ENCODE peak calls at places on chromosome 19, in ten cellular contexts. One of them, this sample, is unnamed.

GRCh38 chr19:32719611-32720059 is at the start of gene TDRD12:
- DNase-seq in Right ventricle myocardium superior: no peak
- DNase-seq in right atrium auricular region: no peak
- DNase-seq in glutamatergic neuron: no peak
- DNase-seq in stimulated activated naive CD4-positive, alpha-beta T cell: no peak
- DNase-seq in colonic mucosa: no peak
- DNase-seq in T-helper 17 cell: no peak
- DNase-seq in NCI-H2029 treated with DMSO at 0.1 percent for 48 hours: no peak
- DNase-seq in activated CD8-positive, alpha-beta T cell treated with anti-CD3 and anti-CD28 coated beads, Interleukin-2, amount 10 ng/mL, durations not matched to agents 7 days and 5 days: no peak
- DNase-seq in midbrain: no peak
- DNase-seq in this sample: no peak

GRCh38 chr19:1880611-1881392 is 4.5 kb downstream of the ABHD17A start:
- DNase-seq in midbrain: no peak
- DNase-seq in activated CD8-positive, alpha-beta T cell treated with anti-CD3 and anti-CD28 coated beads, Interleukin-2, amount 10 ng/mL, durations not matched to agents 7 days and 5 days: no peak
- DNase-seq in T-helper 17 cell: no peak
- DNase-seq in Right ventricle myocardium superior: no peak
- DNase-seq in glutamatergic neuron: no peak
- DNase-seq in right atrium auricular region: no peak
- DNase-seq in NCI-H2029 treated with DMSO at 0.1 percent for 48 hours: no peak
- DNase-seq in colonic mucosa: no peak
- DNase-seq in stimulated activated naive CD4-positive, alpha-beta T cell: no peak
- DNase-seq in this sample: peak

GRCh38 chr19:34345934-34346333 is 19.1 kb upstream of the GPI start:
- DNase-seq in Right ventricle myocardium superior: peak
- DNase-seq in activated CD8-positive, alpha-beta T cell treated with anti-CD3 and anti-CD28 coated beads, Interleukin-2, amount 10 ng/mL, durations not matched to agents 7 days and 5 days: peak
- DNase-seq in midbrain: peak
- DNase-seq in stimulated activated naive CD4-positive, alpha-beta T cell: peak
- DNase-seq in right atrium auricular region: no peak
- DNase-seq in NCI-H2029 treated with DMSO at 0.1 percent for 48 hours: peak
- DNase-seq in glutamatergic neuron: peak
- DNase-seq in colonic mucosa: peak
- DNase-seq in T-helper 17 cell: peak
- DNase-seq in this sample: peak

GRCh38 chr19:12786950-12787349 is 4.3 kb upstream of the JUNB start:
- DNase-seq in Right ventricle myocardium superior: no peak
- DNase-seq in right atrium auricular region: no peak
- DNase-seq in midbrain: no peak
- DNase-seq in activated CD8-positive, alpha-beta T cell treated with anti-CD3 and anti-CD28 coated beads, Interleukin-2, amount 10 ng/mL, durations not matched to agents 7 days and 5 days: no peak
- DNase-seq in stimulated activated naive CD4-positive, alpha-beta T cell: no peak
- DNase-seq in colonic mucosa: no peak
- DNase-seq in glutamatergic neuron: no peak
- DNase-seq in NCI-H2029 treated with DMSO at 0.1 percent for 48 hours: no peak
- DNase-seq in T-helper 17 cell: no peak
- DNase-seq in this sample: no peak

GRCh38 chr19:7783991-7784421 is 21.0 kb downstream of the CLEC4M start:
- DNase-seq in stimulated activated naive CD4-positive, alpha-beta T cell: no peak
- DNase-seq in right atrium auricular region: no peak
- DNase-seq in midbrain: no peak
- DNase-seq in T-helper 17 cell: no peak
- DNase-seq in NCI-H2029 treated with DMSO at 0.1 percent for 48 hours: no peak
- DNase-seq in Right ventricle myocardium superior: no peak
- DNase-seq in activated CD8-positive, alpha-beta T cell treated with anti-CD3 and anti-CD28 coated beads, Interleukin-2, amount 10 ng/mL, durations not matched to agents 7 days and 5 days: no peak
- DNase-seq in glutamatergic neuron: no peak
- DNase-seq in colonic mucosa: no peak
- DNase-seq in this sample: peak

GRCh38 chr19:480016-480855 is 16.1 kb upstream of the MADCAM1 start:
- DNase-seq in colonic mucosa: peak
- DNase-seq in glutamatergic neuron: peak
- DNase-seq in stimulated activated naive CD4-positive, alpha-beta T cell: no peak
- DNase-seq in midbrain: peak
- DNase-seq in right atrium auricular region: peak
- DNase-seq in NCI-H2029 treated with DMSO at 0.1 percent for 48 hours: peak
- DNase-seq in activated CD8-positive, alpha-beta T cell treated with anti-CD3 and anti-CD28 coated beads, Interleukin-2, amount 10 ng/mL, durations not matched to agents 7 days and 5 days: peak
- DNase-seq in T-helper 17 cell: no peak
- DNase-seq in Right ventricle myocardium superior: peak
- DNase-seq in this sample: peak

GRCh38 chr19:1154731-1155351 is 19.2 kb downstream of the SBNO2 start:
- DNase-seq in Right ventricle myocardium superior: peak
- DNase-seq in stimulated activated naive CD4-positive, alpha-beta T cell: no peak
- DNase-seq in right atrium auricular region: peak
- DNase-seq in activated CD8-positive, alpha-beta T cell treated with anti-CD3 and anti-CD28 coated beads, Interleukin-2, amount 10 ng/mL, durations not matched to agents 7 days and 5 days: no peak
- DNase-seq in glutamatergic neuron: no peak
- DNase-seq in midbrain: peak
- DNase-seq in NCI-H2029 treated with DMSO at 0.1 percent for 48 hours: no peak
- DNase-seq in T-helper 17 cell: no peak
- DNase-seq in colonic mucosa: peak
- DNase-seq in this sample: no peak

GRCh38 chr19:18046066-18046718 is 38.2 kb downstream of the ARRDC2 start:
- DNase-seq in stimulated activated naive CD4-positive, alpha-beta T cell: no peak
- DNase-seq in Right ventricle myocardium superior: no peak
- DNase-seq in activated CD8-positive, alpha-beta T cell treated with anti-CD3 and anti-CD28 coated beads, Interleukin-2, amount 10 ng/mL, durations not matched to agents 7 days and 5 days: no peak
- DNase-seq in colonic mucosa: no peak
- DNase-seq in T-helper 17 cell: no peak
- DNase-seq in NCI-H2029 treated with DMSO at 0.1 percent for 48 hours: no peak
- DNase-seq in right atrium auricular region: peak
- DNase-seq in glutamatergic neuron: no peak
- DNase-seq in midbrain: no peak
- DNase-seq in this sample: no peak

GRCh38 chr19:56377105-56377924 is 16.0 kb downstream of the ZNF582 start:
- DNase-seq in midbrain: no peak
- DNase-seq in stimulated activated naive CD4-positive, alpha-beta T cell: no peak
- DNase-seq in glutamatergic neuron: no peak
- DNase-seq in T-helper 17 cell: no peak
- DNase-seq in Right ventricle myocardium superior: no peak
- DNase-seq in colonic mucosa: no peak
- DNase-seq in right atrium auricular region: no peak
- DNase-seq in NCI-H2029 treated with DMSO at 0.1 percent for 48 hours: no peak
- DNase-seq in activated CD8-positive, alpha-beta T cell treated with anti-CD3 and anti-CD28 coated beads, Interleukin-2, amount 10 ng/mL, durations not matched to agents 7 days and 5 days: no peak
- DNase-seq in this sample: no peak

GRCh38 chr19:52992109-52993004 is 21.4 kb upstream of the ERVV-1 start:
- DNase-seq in Right ventricle myocardium superior: peak
- DNase-seq in glutamatergic neuron: peak
- DNase-seq in midbrain: no peak
- DNase-seq in T-helper 17 cell: no peak
- DNase-seq in right atrium auricular region: no peak
- DNase-seq in colonic mucosa: peak
- DNase-seq in activated CD8-positive, alpha-beta T cell treated with anti-CD3 and anti-CD28 coated beads, Interleukin-2, amount 10 ng/mL, durations not matched to agents 7 days and 5 days: no peak
- DNase-seq in stimulated activated naive CD4-positive, alpha-beta T cell: peak
- DNase-seq in NCI-H2029 treated with DMSO at 0.1 percent for 48 hours: no peak
- DNase-seq in this sample: peak

GRCh38 chr19:17616961-17617806 is 61.7 kb downstream of the COLGALT1 start:
- DNase-seq in T-helper 17 cell: no peak
- DNase-seq in activated CD8-positive, alpha-beta T cell treated with anti-CD3 and anti-CD28 coated beads, Interleukin-2, amount 10 ng/mL, durations not matched to agents 7 days and 5 days: no peak
- DNase-seq in colonic mucosa: no peak
- DNase-seq in Right ventricle myocardium superior: no peak
- DNase-seq in stimulated activated naive CD4-positive, alpha-beta T cell: no peak
- DNase-seq in right atrium auricular region: no peak
- DNase-seq in NCI-H2029 treated with DMSO at 0.1 percent for 48 hours: no peak
- DNase-seq in midbrain: no peak
- DNase-seq in glutamatergic neuron: peak
- DNase-seq in this sample: no peak

GRCh38 chr19:2820112-2820702 is 539 bp downstream of the ZNF554 start:
- DNase-seq in stimulated activated naive CD4-positive, alpha-beta T cell: no peak
- DNase-seq in Right ventricle myocardium superior: no peak
- DNase-seq in colonic mucosa: peak
- DNase-seq in NCI-H2029 treated with DMSO at 0.1 percent for 48 hours: no peak
- DNase-seq in glutamatergic neuron: peak
- DNase-seq in midbrain: no peak
- DNase-seq in activated CD8-positive, alpha-beta T cell treated with anti-CD3 and anti-CD28 coated beads, Interleukin-2, amount 10 ng/mL, durations not matched to agents 7 days and 5 days: peak
- DNase-seq in right atrium auricular region: no peak
- DNase-seq in T-helper 17 cell: no peak
- DNase-seq in this sample: no peak

GRCh38 chr19:14089412-14089661 is 1.2 kb downstream of the SAMD1 start:
- DNase-seq in activated CD8-positive, alpha-beta T cell treated with anti-CD3 and anti-CD28 coated beads, Interleukin-2, amount 10 ng/mL, durations not matched to agents 7 days and 5 days: no peak
- DNase-seq in Right ventricle myocardium superior: no peak
- DNase-seq in glutamatergic neuron: no peak
- DNase-seq in NCI-H2029 treated with DMSO at 0.1 percent for 48 hours: no peak
- DNase-seq in right atrium auricular region: no peak
- DNase-seq in stimulated activated naive CD4-positive, alpha-beta T cell: no peak
- DNase-seq in T-helper 17 cell: no peak
- DNase-seq in midbrain: no peak
- DNase-seq in colonic mucosa: no peak
- DNase-seq in this sample: no peak

GRCh38 chr19:18122860-18123795 is 25.6 kb downstream of the MAST3 start:
- DNase-seq in right atrium auricular region: no peak
- DNase-seq in midbrain: no peak
- DNase-seq in glutamatergic neuron: no peak
- DNase-seq in stimulated activated naive CD4-positive, alpha-beta T cell: no peak
- DNase-seq in colonic mucosa: no peak
- DNase-seq in activated CD8-positive, alpha-beta T cell treated with anti-CD3 and anti-CD28 coated beads, Interleukin-2, amount 10 ng/mL, durations not matched to agents 7 days and 5 days: no peak
- DNase-seq in Right ventricle myocardium superior: peak
- DNase-seq in T-helper 17 cell: no peak
- DNase-seq in NCI-H2029 treated with DMSO at 0.1 percent for 48 hours: no peak
- DNase-seq in this sample: no peak

GRCh38 chr19:43416951-43417623 is 2.4 kb downstream of the TEX101 start:
- DNase-seq in Right ventricle myocardium superior: no peak
- DNase-seq in right atrium auricular region: no peak
- DNase-seq in T-helper 17 cell: no peak
- DNase-seq in midbrain: no peak
- DNase-seq in NCI-H2029 treated with DMSO at 0.1 percent for 48 hours: no peak
- DNase-seq in activated CD8-positive, alpha-beta T cell treated with anti-CD3 and anti-CD28 coated beads, Interleukin-2, amount 10 ng/mL, durations not matched to agents 7 days and 5 days: no peak
- DNase-seq in colonic mucosa: peak
- DNase-seq in glutamatergic neuron: no peak
- DNase-seq in stimulated activated naive CD4-positive, alpha-beta T cell: no peak
- DNase-seq in this sample: no peak

GRCh38 chr19:44527554-44527953 is 1.9 kb downstream of the CEACAM20 start:
- DNase-seq in NCI-H2029 treated with DMSO at 0.1 percent for 48 hours: no peak
- DNase-seq in stimulated activated naive CD4-positive, alpha-beta T cell: no peak
- DNase-seq in Right ventricle myocardium superior: no peak
- DNase-seq in glutamatergic neuron: no peak
- DNase-seq in midbrain: no peak
- DNase-seq in right atrium auricular region: no peak
- DNase-seq in T-helper 17 cell: no peak
- DNase-seq in colonic mucosa: no peak
- DNase-seq in activated CD8-positive, alpha-beta T cell treated with anti-CD3 and anti-CD28 coated beads, Interleukin-2, amount 10 ng/mL, durations not matched to agents 7 days and 5 days: no peak
- DNase-seq in this sample: no peak

GRCh38 chr19:8320564-8321066 is 560 bp downstream of the NDUFA7 start:
- DNase-seq in activated CD8-positive, alpha-beta T cell treated with anti-CD3 and anti-CD28 coated beads, Interleukin-2, amount 10 ng/mL, durations not matched to agents 7 days and 5 days: peak
- DNase-seq in midbrain: no peak
- DNase-seq in right atrium auricular region: no peak
- DNase-seq in stimulated activated naive CD4-positive, alpha-beta T cell: no peak
- DNase-seq in NCI-H2029 treated with DMSO at 0.1 percent for 48 hours: no peak
- DNase-seq in colonic mucosa: no peak
- DNase-seq in Right ventricle myocardium superior: no peak
- DNase-seq in glutamatergic neuron: no peak
- DNase-seq in T-helper 17 cell: no peak
- DNase-seq in this sample: no peak

GRCh38 chr19:30207357-30207756 is 164.8 kb upstream of the ZNF536 start:
- DNase-seq in midbrain: no peak
- DNase-seq in NCI-H2029 treated with DMSO at 0.1 percent for 48 hours: no peak
- DNase-seq in activated CD8-positive, alpha-beta T cell treated with anti-CD3 and anti-CD28 coated beads, Interleukin-2, amount 10 ng/mL, durations not matched to agents 7 days and 5 days: no peak
- DNase-seq in right atrium auricular region: no peak
- DNase-seq in stimulated activated naive CD4-positive, alpha-beta T cell: no peak
- DNase-seq in glutamatergic neuron: no peak
- DNase-seq in Right ventricle myocardium superior: no peak
- DNase-seq in T-helper 17 cell: no peak
- DNase-seq in colonic mucosa: no peak
- DNase-seq in this sample: no peak

GRCh38 chr19:14731200-14731599 is 41.4 kb downstream of the ZNF333 start:
- DNase-seq in midbrain: no peak
- DNase-seq in NCI-H2029 treated with DMSO at 0.1 percent for 48 hours: no peak
- DNase-seq in glutamatergic neuron: no peak
- DNase-seq in colonic mucosa: no peak
- DNase-seq in right atrium auricular region: no peak
- DNase-seq in T-helper 17 cell: no peak
- DNase-seq in activated CD8-positive, alpha-beta T cell treated with anti-CD3 and anti-CD28 coated beads, Interleukin-2, amount 10 ng/mL, durations not matched to agents 7 days and 5 days: no peak
- DNase-seq in stimulated activated naive CD4-positive, alpha-beta T cell: no peak
- DNase-seq in Right ventricle myocardium superior: no peak
- DNase-seq in this sample: no peak

GRCh38 chr19:18152444-18152816 is 533 bp upstream of the PIK3R2 start:
- DNase-seq in colonic mucosa: peak
- DNase-seq in Right ventricle myocardium superior: peak
- DNase-seq in NCI-H2029 treated with DMSO at 0.1 percent for 48 hours: peak
- DNase-seq in stimulated activated naive CD4-positive, alpha-beta T cell: peak
- DNase-seq in T-helper 17 cell: peak
- DNase-seq in glutamatergic neuron: peak
- DNase-seq in midbrain: peak
- DNase-seq in activated CD8-positive, alpha-beta T cell treated with anti-CD3 and anti-CD28 coated beads, Interleukin-2, amount 10 ng/mL, durations not matched to agents 7 days and 5 days: peak
- DNase-seq in right atrium auricular region: peak
- DNase-seq in this sample: peak

GRCh38 chr19:42129399-42130253 is 2.6 kb downstream of the POU2F2 start:
- DNase-seq in colonic mucosa: peak
- DNase-seq in stimulated activated naive CD4-positive, alpha-beta T cell: no peak
- DNase-seq in glutamatergic neuron: peak
- DNase-seq in T-helper 17 cell: no peak
- DNase-seq in Right ventricle myocardium superior: peak
- DNase-seq in right atrium auricular region: no peak
- DNase-seq in activated CD8-positive, alpha-beta T cell treated with anti-CD3 and anti-CD28 coated beads, Interleukin-2, amount 10 ng/mL, durations not matched to agents 7 days and 5 days: no peak
- DNase-seq in NCI-H2029 treated with DMSO at 0.1 percent for 48 hours: no peak
- DNase-seq in midbrain: peak
- DNase-seq in this sample: no peak

GRCh38 chr19:19626516-19627441 is 1.2 kb downstream of the LPAR2 start:
- DNase-seq in T-helper 17 cell: no peak
- DNase-seq in NCI-H2029 treated with DMSO at 0.1 percent for 48 hours: no peak
- DNase-seq in glutamatergic neuron: no peak
- DNase-seq in activated CD8-positive, alpha-beta T cell treated with anti-CD3 and anti-CD28 coated beads, Interleukin-2, amount 10 ng/mL, durations not matched to agents 7 days and 5 days: no peak
- DNase-seq in Right ventricle myocardium superior: no peak
- DNase-seq in midbrain: no peak
- DNase-seq in stimulated activated naive CD4-positive, alpha-beta T cell: no peak
- DNase-seq in colonic mucosa: no peak
- DNase-seq in right atrium auricular region: no peak
- DNase-seq in this sample: no peak

GRCh38 chr19:45468159-45468651 is 409 bp downstream of the FOSB start:
- DNase-seq in glutamatergic neuron: no peak
- DNase-seq in Right ventricle myocardium superior: peak
- DNase-seq in colonic mucosa: peak
- DNase-seq in midbrain: no peak
- DNase-seq in right atrium auricular region: no peak
- DNase-seq in T-helper 17 cell: peak
- DNase-seq in activated CD8-positive, alpha-beta T cell treated with anti-CD3 and anti-CD28 coated beads, Interleukin-2, amount 10 ng/mL, durations not matched to agents 7 days and 5 days: peak
- DNase-seq in stimulated activated naive CD4-positive, alpha-beta T cell: peak
- DNase-seq in NCI-H2029 treated with DMSO at 0.1 percent for 48 hours: no peak
- DNase-seq in this sample: no peak

GRCh38 chr19:55050749-55051532 is 12.0 kb downstream of the RDH13 start:
- DNase-seq in Right ventricle myocardium superior: no peak
- DNase-seq in stimulated activated naive CD4-positive, alpha-beta T cell: no peak
- DNase-seq in midbrain: no peak
- DNase-seq in T-helper 17 cell: no peak
- DNase-seq in activated CD8-positive, alpha-beta T cell treated with anti-CD3 and anti-CD28 coated beads, Interleukin-2, amount 10 ng/mL, durations not matched to agents 7 days and 5 days: no peak
- DNase-seq in right atrium auricular region: no peak
- DNase-seq in colonic mucosa: no peak
- DNase-seq in glutamatergic neuron: no peak
- DNase-seq in NCI-H2029 treated with DMSO at 0.1 percent for 48 hours: no peak
- DNase-seq in this sample: no peak